ENCODE peak calls at places on chromosomes 3 and 15, in seven cellular contexts. E, V, J, R, C, K and F are unnamed samples.

GRCh38 chr3:125123455-125123854 is 67.7 kb upstream of the HEG1 start:
- DNase-seq in E (no peak), V (no peak), C (no peak), J (no peak), R (no peak), K (no peak), F (no peak)

GRCh38 chr3:184234224-184234623 is 4.8 kb downstream of the VWA5B2 start:
- DNase-seq in K (peak; percentile 44), C (peak; percentile 67), J (peak; percentile 68), R (peak; percentile 90), E (peak; percentile 14), V (no peak), F (no peak)

GRCh38 chr3:170999737-171000242 is 26.7 kb downstream of the SLC2A2 start:
- DNase-seq in J (peak; percentile 79), V (no peak), C (no peak), R (peak; percentile 85), E (no peak), K (no peak), F (no peak)

GRCh38 chr3:50340404-50341329 is at the start of gene RASSF1:
- DNase-seq in J (peak; percentile 57), E (peak; percentile 52), R (peak; percentile 65), V (peak; percentile 92), K (no peak), C (no peak), F (no peak)

GRCh38 chr3:188196232-188196990 is 42.5 kb downstream of the LPP start:
- DNase-seq in R (no peak), C (no peak), J (peak; percentile 56), V (no peak), K (no peak), E (no peak), F (no peak)

GRCh38 chr3:124217542-124217941 is 225.6 kb upstream of the ROPN1 start:
- DNase-seq in V (no peak), K (no peak), R (peak; percentile 85), E (peak; percentile 43), J (peak; percentile 69), C (peak; percentile 9), F (peak; percentile 80)

GRCh38 chr3:43742935-43743334 is 52.2 kb downstream of the ABHD5 start:
- DNase-seq in J (peak; percentile 39), V (no peak), C (no peak), R (peak; percentile 87), K (no peak), E (no peak), F (no peak)

GRCh38 chr15:26235148-26235769 is 372.1 kb upstream of the ATP10A start:
- DNase-seq in E (no peak), V (no peak), R (no peak), K (no peak), J (no peak), C (no peak), F (no peak)

GRCh38 chr3:80014576-80014975 is 246.8 kb upstream of the ROBO1 start:
- DNase-seq in E (no peak), C (no peak), R (no peak), V (no peak), K (no peak), J (no peak), F (no peak)

GRCh38 chr3:194475978-194476377 is 10.8 kb downstream of the ATP13A3 start:
- DNase-seq in V (no peak), C (no peak), R (no peak), K (no peak), E (no peak), J (no peak), F (no peak)

DNA sequence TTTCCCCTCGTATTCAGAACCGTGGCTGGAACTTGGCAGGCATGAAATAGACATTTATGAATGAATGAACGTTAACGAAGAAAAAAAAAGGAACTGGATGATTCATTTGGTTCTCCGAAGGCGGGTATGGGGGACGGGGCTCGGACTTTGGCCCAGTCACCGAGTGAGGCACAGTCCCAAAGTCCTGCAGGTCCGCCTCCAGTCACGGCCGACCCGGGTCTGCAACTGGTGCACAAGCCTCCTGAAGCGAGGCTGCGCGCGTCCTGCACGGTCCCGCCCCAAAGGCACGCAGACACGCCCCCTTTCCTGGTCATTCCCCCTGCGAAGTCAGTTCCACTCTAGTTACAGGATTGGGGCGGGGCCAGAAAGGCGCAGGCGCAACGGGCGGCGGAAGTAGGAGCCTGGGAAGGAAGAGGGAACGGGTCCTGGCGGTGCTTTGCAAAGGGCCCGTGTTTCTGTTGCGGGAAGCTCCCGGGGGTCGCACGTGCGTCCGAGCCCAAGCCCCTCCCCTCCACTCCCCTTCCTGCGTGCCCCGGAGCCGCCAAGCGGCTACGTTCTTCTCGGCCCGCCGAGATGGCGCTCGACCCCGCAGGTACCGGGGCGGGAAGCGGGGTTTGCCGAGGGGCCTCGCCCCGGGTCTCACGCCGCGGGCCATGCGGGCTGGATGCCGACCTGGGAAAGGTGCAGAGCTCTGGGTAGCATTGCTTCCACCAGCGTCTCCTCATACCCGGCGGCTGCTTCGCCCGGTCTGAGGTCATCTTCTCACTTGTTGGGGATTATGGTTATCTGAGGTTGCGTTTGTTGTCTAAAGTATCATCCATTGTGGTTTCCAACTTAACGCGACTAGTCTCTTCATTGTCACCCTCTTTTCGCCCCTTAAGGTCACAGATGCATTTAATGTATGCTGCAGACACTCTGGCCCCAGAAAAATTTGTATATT is at the start of gene CMC1:
- DNase-seq in R (peak; percentile 96), V (peak; percentile 98), C (peak; percentile 94), E (peak; percentile 92), K (peak; percentile 97), J (peak; percentile 96), F (peak; percentile 96)
- TF ChIP-seq CTCF in R (no peak), V (no peak), C (no peak), E (no peak), K (no peak), J (no peak), F (no peak)

GRCh38 chr15:64381000-64381751 is at the start of gene PCLAF:
- DNase-seq in R (peak; percentile 97), E (peak; percentile 98), K (peak; percentile 92), C (peak; percentile 100), J (peak; percentile 93), V (peak; percentile 97), F (peak; percentile 87)
- TF ChIP-seq CTCF in R (no peak), E (no peak), K (no peak), C (no peak), J (no peak), V (no peak), F (no peak)

GRCh38 chr3:32045091-32045964 is 61.1 kb upstream of the GPD1L start:
- DNase-seq in V (no peak), C (peak; percentile 53), J (peak; percentile 50), E (no peak), K (peak; percentile 62), R (peak; percentile 82), F (no peak)
- TF ChIP-seq CTCF in V (no peak), C (no peak), J (no peak), E (no peak), K (no peak), R (peak; percentile 6), F (no peak)

GRCh38 chr3:62926494-62926893 is 51.3 kb upstream of the CADPS start:
- DNase-seq in R (no peak), V (no peak), E (no peak), K (no peak), C (no peak), J (no peak), F (no peak)
- TF ChIP-seq CTCF in R (no peak), V (no peak), E (no peak), K (no peak), C (no peak), J (no peak), F (no peak)

GRCh38 chr15:65376767-65377104 is 1.1 kb downstream of the IGDCC3 start:
- DNase-seq in K (no peak), C (no peak), J (no peak), R (peak; percentile 27), V (no peak), E (no peak), F (no peak)
- TF ChIP-seq CTCF in K (no peak), C (no peak), J (no peak), R (no peak), V (no peak), E (no peak), F (no peak)

GRCh38 chr3:68878322-68878721 is 54.0 kb downstream of the TAFA4 start:
- DNase-seq in C (peak; percentile 3), J (peak; percentile 8), K (no peak), R (peak; percentile 55), V (no peak), E (peak; percentile 16), F (no peak)
- TF ChIP-seq CTCF in C (peak; percentile 30), J (peak; percentile 72), K (peak; percentile 13), R (peak; percentile 77), V (peak; percentile 44), E (peak; percentile 77), F (peak; percentile 68)

GRCh38 chr15:73051811-73052678 is at the start of gene NEO1:
- DNase-seq in R (peak; percentile 79), C (peak; percentile 77), J (peak; percentile 72), E (peak; percentile 73), K (peak; percentile 88), V (peak; percentile 93), F (peak; percentile 94)

GRCh38 chr15:73051402-73051810 is 857 bp upstream of the NEO1 start:
- DNase-seq in E (no peak), R (no peak), J (no peak), K (peak; percentile 59), C (peak; percentile 38), V (no peak), F (no peak)

GRCh38 chr15:73053398-73053723 is 1.1 kb downstream of the NEO1 start:
- DNase-seq in R (no peak), C (no peak), V (no peak), K (no peak), J (no peak), E (no peak), F (no peak)

GRCh38 chr15:73054417-73054963 is 2.2 kb downstream of the NEO1 start:
- DNase-seq in V (no peak), K (peak; percentile 36), C (no peak), J (no peak), R (no peak), E (no peak), F (no peak)

DNA sequence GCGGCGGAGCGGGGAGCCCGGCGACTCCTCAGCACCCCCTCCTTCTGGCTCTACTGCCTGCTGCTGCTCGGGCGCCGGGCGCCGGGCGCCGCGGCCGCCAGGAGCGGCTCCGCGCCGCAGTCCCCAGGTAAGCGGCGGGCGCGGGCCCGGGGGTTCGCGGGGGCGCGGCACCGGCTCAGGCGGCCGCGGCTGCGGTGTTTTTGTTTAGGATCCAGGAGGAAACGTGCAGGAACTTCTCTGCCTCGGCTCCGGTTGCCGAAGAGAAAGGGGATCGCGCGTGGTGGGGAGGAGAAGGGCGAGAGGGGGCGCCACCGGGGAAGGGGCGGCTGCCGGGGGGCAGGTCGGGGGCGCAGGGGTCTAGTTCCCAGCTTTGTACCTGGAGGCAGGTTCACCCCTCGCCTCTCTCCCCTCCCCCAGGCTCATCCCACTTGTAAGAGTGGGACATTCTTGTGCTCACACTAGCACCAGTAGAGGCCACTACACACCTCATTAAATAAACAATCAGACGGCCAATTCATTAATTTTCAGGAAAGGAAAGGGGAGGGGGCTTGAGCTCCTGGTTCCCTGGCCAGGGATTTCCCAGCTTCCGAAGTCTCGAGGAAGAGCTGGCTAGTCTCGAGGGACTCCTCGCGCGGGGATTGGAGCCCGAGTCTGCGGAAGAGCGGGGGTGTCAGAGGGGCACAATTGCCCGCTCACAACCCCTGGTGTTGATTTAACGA is 575 bp downstream of the NEO1 start:
- DNase-seq in K (peak; percentile 46), R (peak; percentile 43), J (peak; percentile 19), C (peak; percentile 81), V (peak; percentile 66), E (peak; percentile 41), F (peak; percentile 67)
- TF ChIP-seq CTCF in K (peak; percentile 34), R (peak; percentile 38), J (peak; percentile 36), C (peak; percentile 42), V (peak; percentile 24), E (peak; percentile 69), F (no peak)

GRCh38 chr15:91522609-91523332 is 330.7 kb upstream of the SLCO3A1 start:
- DNase-seq in K (no peak), J (peak; percentile 74), E (no peak), C (no peak), R (no peak), V (no peak), F (no peak)
- TF ChIP-seq CTCF in K (no peak), J (peak; percentile 65), E (no peak), C (peak; percentile 65), R (no peak), V (no peak), F (no peak)